ENCODE peak calls at places on chromosomes 2 and 18, in four cellular contexts. Y, D, T and R are unnamed samples.

GRCh38 chr2:2892892-2893291 is 484.7 kb downstream of the EIPR1 start:
- DNase-seq in Y (no peak), D (no peak), T (no peak), R (peak)

GRCh38 chr2:15668611-15669305 is 77.1 kb downstream of the DDX1 start:
- DNase-seq in Y (no peak), D (peak), T (no peak), R (no peak)

GRCh38 chr18:51522821-51523220 is 325.3 kb upstream of the MEX3C start:
- DNase-seq in D (no peak), Y (no peak), T (no peak), R (no peak)

GRCh38 chr2:131046580-131047274 is 46.5 kb downstream of the FAM168B start:
- DNase-seq in T (no peak), Y (no peak), D (no peak), R (no peak)

GRCh38 chr2:159807183-159808037 is 9.4 kb upstream of the CD302 start:
- DNase-seq in Y (no peak), T (no peak), D (peak), R (no peak)

GRCh38 chr2:199339826-199340605 is 117.7 kb downstream of the SATB2 start:
- DNase-seq in D (no peak), Y (peak), T (no peak), R (no peak)

GRCh38 chr2:178553047-178553446 is 72.8 kb downstream of the PLEKHA3 start:
- DNase-seq in Y (no peak), T (no peak), D (no peak), R (no peak)

GRCh38 chr18:58528011-58528367 is 100.9 kb downstream of the ALPK2 start:
- DNase-seq in D (no peak), T (no peak), Y (no peak), R (no peak)

GRCh38 chr18:7090771-7091170 is 26.8 kb downstream of the LAMA1 start:
- DNase-seq in D (no peak), T (no peak), Y (no peak), R (no peak)

GRCh38 chr2:9809448-9810088 is 33.7 kb upstream of the TAF1B start:
- DNase-seq in Y (no peak), D (no peak), T (no peak), R (no peak)

GRCh38 chr2:70140978-70141753 is 49.7 kb downstream of the C2orf42 start:
- DNase-seq in T (peak), D (peak), Y (peak), R (no peak)

GRCh38 chr2:18332477-18332876 is 228.0 kb downstream of the RDH14 start:
- DNase-seq in T (no peak), D (no peak), Y (no peak), R (no peak)

GRCh38 chr18:56983275-56983992 is 163.5 kb upstream of the BOD1L2 start:
- DNase-seq in T (no peak), Y (no peak), D (no peak), R (no peak)

GRCh38 chr2:101442042-101442666 is 32.8 kb downstream of the RFX8 start:
- DNase-seq in Y (peak), D (no peak), T (no peak), R (no peak)

GRCh38 chr2:99350194-99350593 is 13.0 kb downstream of the EIF5B start:
- DNase-seq in Y (no peak), D (no peak), T (no peak), R (no peak)

GRCh38 chr2:9101763-9102425 is 98.4 kb upstream of the MBOAT2 start:
- DNase-seq in T (no peak), D (no peak), Y (no peak), R (no peak)

GRCh38 chr2:239822146-239822945 is 202.8 kb downstream of the NDUFA10 start:
- DNase-seq in D (no peak), Y (no peak), T (no peak), R (peak)

GRCh38 chr18:78765142-78765541 is 214.5 kb upstream of the SALL3 start:
- DNase-seq in Y (no peak), T (no peak), D (no peak), R (no peak)

GRCh38 chr2:226031078-226031937 is 631.8 kb downstream of the NYAP2 start:
- DNase-seq in Y (peak), D (peak), T (peak), R (no peak)

GRCh38 chr2:235041221-235041917 is 89.6 kb downstream of the SH3BP4 start:
- DNase-seq in Y (no peak), T (no peak), D (no peak), R (no peak)

GRCh38 chr18:60421356-60422118 is 49.0 kb upstream of the MC4R start:
- DNase-seq in Y (no peak), T (no peak), D (no peak), R (no peak)

GRCh38 chr2:112757265-112757664 is 7.1 kb downstream of the CKAP2L start:
- DNase-seq in D (no peak), T (peak), Y (peak), R (no peak)

GRCh38 chr2:140154711-140155110 is 1374.5 kb upstream of the NXPH2 start:
- DNase-seq in T (no peak), Y (no peak), D (no peak), R (no peak)

GRCh38 chr18:10170375-10170774 is 256.6 kb downstream of the VAPA start:
- DNase-seq in D (no peak), T (no peak), Y (no peak), R (no peak)

GRCh38 chr18:28735731-28736130 is 558.8 kb upstream of the CDH2 start:
- DNase-seq in T (no peak), D (no peak), Y (no peak), R (no peak)

GRCh38 chr2:229714080-229714735 is at the start of gene DNER:
- DNase-seq in Y (no peak), T (no peak), D (no peak), R (no peak)

GRCh38 chr18:31720867-31721266 is 36.5 kb upstream of the B4GALT6 start:
- DNase-seq in T (no peak), D (no peak), Y (no peak), R (no peak)

GRCh38 chr2:174750923-174751441 is 13.3 kb downstream of the CHRNA1 start:
- DNase-seq in Y (no peak), T (no peak), D (no peak), R (no peak)

GRCh38 chr2:85106489-85107180 is 26.6 kb upstream of the TCF7L1 start:
- DNase-seq in Y (no peak), D (no peak), T (no peak), R (no peak)

GRCh38 chr2:7707723-7708122 is 790.5 kb downstream of the RNF144A start:
- DNase-seq in D (no peak), Y (no peak), T (no peak), R (no peak)

GRCh38 chr18:56257215-56257614 is 381.2 kb downstream of the TXNL1 start:
- DNase-seq in D (no peak), T (no peak), Y (peak), R (no peak)

GRCh38 chr2:178871536-178871935 is 64.3 kb upstream of the TTN start:
- DNase-seq in T (no peak), Y (no peak), D (no peak), R (no peak)

GRCh38 chr2:208501217-208501616 is 94.6 kb downstream of the PTH2R start:
- DNase-seq in T (no peak), Y (no peak), D (peak), R (no peak)

GRCh38 chr2:144516417-144516980 is 3.4 kb downstream of the ZEB2 start:
- DNase-seq in D (no peak), T (no peak), Y (no peak), R (no peak)

GRCh38 chr18:34158881-34159690 is 65.6 kb downstream of the NOL4 start:
- DNase-seq in Y (no peak), D (peak), T (no peak), R (no peak)

GRCh38 chr2:96260404-96261260 is 5.2 kb downstream of the TMEM127 start:
- DNase-seq in D (peak), T (peak), Y (peak), R (no peak)

GRCh38 chr18:35582310-35582682 is 756 bp downstream of the GALNT1 start:
- DNase-seq in T (no peak), Y (no peak), D (no peak), R (no peak)

GRCh38 chr2:42256502-42256901 is 87.3 kb downstream of the EML4 start:
- DNase-seq in Y (no peak), D (no peak), T (no peak), R (no peak)

DNA sequence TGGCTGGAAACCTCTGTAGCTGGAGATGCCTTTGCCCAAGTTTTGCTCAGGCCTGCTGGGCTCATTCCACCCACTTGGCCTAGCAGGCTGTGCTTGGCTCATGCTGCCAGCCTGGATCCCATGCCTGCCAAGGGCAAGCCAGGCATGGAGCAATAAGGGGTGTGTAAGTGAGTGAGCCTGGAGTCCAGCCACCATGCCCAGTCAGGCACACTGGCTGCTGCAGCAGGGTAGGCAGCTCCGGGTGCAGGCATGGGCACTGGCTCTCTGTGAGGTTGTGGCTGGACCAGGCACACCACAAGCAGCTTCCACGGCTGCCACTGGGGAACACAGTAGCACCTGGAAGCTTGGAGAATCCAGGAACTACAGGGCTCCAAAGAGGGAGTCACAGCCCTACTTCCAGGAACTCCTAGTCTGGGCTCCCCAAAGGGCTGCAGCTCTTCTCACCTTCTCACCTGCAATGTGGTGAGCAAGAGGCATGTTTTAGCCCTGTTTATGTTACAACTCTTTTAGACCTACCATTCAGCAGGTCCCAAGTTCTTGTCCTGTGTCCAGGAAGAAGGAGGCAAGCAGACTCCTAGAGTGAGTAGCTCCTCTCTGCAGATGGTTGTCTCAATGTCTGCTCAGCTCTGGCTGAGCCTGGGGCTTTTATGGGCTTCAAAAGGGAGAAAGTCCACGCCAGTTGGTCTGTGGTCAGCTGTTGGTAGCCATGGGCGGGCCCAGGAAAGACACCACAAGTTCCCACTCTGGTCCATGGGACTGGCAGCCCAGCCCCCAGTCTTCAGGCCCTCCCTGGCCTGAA is 147.9 kb upstream of the HS6ST1 start:
- DNase-seq in T (no peak), Y (no peak), D (no peak), R (peak)
- TF ChIP-seq POLR2AphosphoS5 in T (no peak), Y (no peak), D (no peak), R (no peak)

DNA sequence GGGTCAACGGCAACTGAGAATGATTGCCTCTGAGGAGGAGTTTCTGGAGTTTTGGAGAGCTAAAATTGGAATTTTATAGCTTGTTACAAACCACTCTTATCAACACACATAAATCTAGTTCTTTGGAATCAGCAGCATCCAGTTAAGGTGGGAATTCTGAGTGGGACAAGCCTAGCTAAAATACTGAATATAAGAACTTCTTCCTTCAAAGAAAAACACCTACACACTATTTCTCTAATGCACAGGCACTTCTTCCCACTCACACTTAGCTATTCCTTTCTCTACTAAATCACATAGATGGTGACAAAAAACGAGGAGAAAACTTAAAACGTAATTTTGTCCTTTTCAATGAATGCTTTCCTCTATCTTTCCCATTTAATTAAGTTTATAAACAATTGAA is 43.4 kb downstream of the FAM98A start:
- DNase-seq in D (no peak), T (no peak), Y (no peak), R (no peak)
- H3K4me3 ChIP-seq in D (no peak), T (no peak), Y (no peak), R (no peak)

DNA sequence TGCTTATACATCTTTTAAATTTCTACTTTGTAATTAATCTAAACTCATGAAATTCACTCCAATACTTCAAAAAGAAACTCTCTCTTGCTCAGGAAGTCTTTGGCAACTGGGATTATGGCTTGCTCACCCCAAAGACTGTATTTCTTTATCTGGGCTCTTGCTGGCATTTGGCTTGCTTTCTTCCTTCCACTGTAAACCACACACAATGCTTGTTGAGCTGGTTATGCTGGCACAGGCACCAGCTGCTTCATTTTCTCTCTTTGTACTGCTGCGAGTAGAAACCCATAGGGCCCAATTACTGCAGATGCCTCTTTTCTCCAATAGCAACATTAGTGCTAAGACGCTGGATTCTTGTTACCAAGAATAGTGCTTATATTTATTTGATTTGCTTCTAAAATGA is 51.4 kb downstream of the SLC38A11 start:
- DNase-seq in Y (no peak), T (no peak), D (no peak), R (no peak)
- TF ChIP-seq POLR2AphosphoS5 in Y (no peak), T (no peak), D (no peak), R (no peak)

GRCh38 chr2:118752762-118753429 is 94.6 kb downstream of the EN1 start:
- DNase-seq in T (no peak), Y (no peak), D (no peak), R (no peak)
- H3K4me3 ChIP-seq in T (no peak), Y (no peak), D (no peak), R (no peak)

GRCh38 chr2:125638345-125638744 is 1017.6 kb upstream of the GYPC start:
- DNase-seq in D (no peak), Y (no peak), T (no peak), R (no peak)
- TF ChIP-seq POLR2AphosphoS5 in D (no peak), Y (no peak), T (no peak), R (no peak)

GRCh38 chr18:49025426-49025766 is 74.6 kb upstream of the SMAD7 start:
- DNase-seq in D (no peak), Y (no peak), T (no peak), R (no peak)
- H3K4me3 ChIP-seq in D (no peak), Y (no peak), T (no peak), R (no peak)

GRCh38 chr2:123116595-123116994 is 908.5 kb upstream of the CNTNAP5 start:
- DNase-seq in Y (no peak), D (no peak), T (no peak), R (no peak)
- TF ChIP-seq POLR2AphosphoS5 in Y (no peak), D (no peak), T (no peak), R (no peak)

DNA sequence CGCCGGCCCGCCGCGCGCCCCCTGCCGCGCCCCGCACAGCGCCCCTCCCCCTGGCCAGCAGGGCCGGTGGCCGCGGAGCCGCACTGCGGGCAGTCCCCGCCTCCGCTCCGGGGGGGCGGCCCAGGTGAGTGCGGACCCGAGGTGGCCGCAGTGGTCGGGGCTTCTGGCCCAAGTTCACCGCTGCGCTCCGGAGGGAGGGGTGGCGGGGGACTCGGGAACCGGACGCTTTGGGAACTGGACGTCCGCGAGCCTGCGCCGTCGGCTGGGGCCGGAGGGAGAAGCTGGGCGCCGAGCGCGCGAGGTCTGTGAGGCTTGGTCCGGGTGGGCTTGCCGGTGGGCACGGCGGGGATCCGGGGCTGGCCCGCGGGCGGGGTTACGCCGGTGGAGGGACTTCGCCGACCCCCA is 587 bp upstream of the LDLRAD4 start:
- DNase-seq in D (no peak), T (no peak), Y (no peak), R (peak)
- H3K4me3 ChIP-seq in D (peak), T (peak), Y (peak), R (peak)